ENCODE peak calls at places on chromosomes 12 and 14, in nine cellular contexts. A, D, S, O, N, B, P, F and C are unnamed samples.

GRCh38 chr12:48936379-48936979 is 11.2 kb upstream of the FKBP11 start:
- DNase-seq in A (peak), D (peak), S (peak), O (peak), N (peak), B (no peak), P (peak), F (peak), C (no peak)

GRCh38 chr12:104747330-104747729 is 210.8 kb downstream of the SLC41A2 start:
- DNase-seq in A (no peak), D (no peak), S (no peak), O (no peak), N (no peak), B (no peak), P (no peak), F (no peak), C (no peak)

GRCh38 chr12:64733857-64734256 is 25.3 kb downstream of the GNS start:
- DNase-seq in A (peak), D (peak), S (no peak), O (peak), N (no peak), B (peak), P (no peak), F (no peak), C (peak)

GRCh38 chr14:32657081-32657480 is 281.6 kb upstream of the NPAS3 start:
- DNase-seq in A (no peak), D (no peak), S (no peak), O (peak), N (peak), B (no peak), P (no peak), F (peak), C (no peak)

GRCh38 chr12:2163172-2163927 is 110.6 kb downstream of the CACNA1C start:
- DNase-seq in A (no peak), D (peak), S (peak), O (peak), N (no peak), B (no peak), P (no peak), F (peak), C (no peak)

GRCh38 chr12:119266963-119267362 is 67.6 kb upstream of the CCDC60 start:
- DNase-seq in A (no peak), D (no peak), S (no peak), O (no peak), N (no peak), B (no peak), P (no peak), F (no peak), C (no peak)

GRCh38 chr14:86072134-86072894 is 542.4 kb downstream of the FLRT2 start:
- DNase-seq in A (no peak), D (no peak), S (no peak), O (no peak), N (no peak), B (no peak), P (no peak), F (no peak), C (no peak)

GRCh38 chr12:68568878-68569569 is 41.7 kb upstream of the RAP1B start:
- DNase-seq in A (no peak), D (no peak), S (no peak), O (no peak), N (no peak), B (no peak), P (no peak), F (no peak), C (no peak)

GRCh38 chr12:121181181-121181580 is 28.7 kb upstream of the P2RX4 start:
- DNase-seq in A (no peak), D (no peak), S (no peak), O (no peak), N (no peak), B (no peak), P (no peak), F (peak), C (no peak)

GRCh38 chr12:19186722-19187661 is 57.5 kb downstream of the PLEKHA5 start:
- DNase-seq in A (peak), D (no peak), S (no peak), O (no peak), N (peak), B (no peak), P (no peak), F (peak), C (no peak)

GRCh38 chr12:111440631-111441030 is 34.9 kb downstream of the SH2B3 start:
- DNase-seq in A (no peak), D (no peak), S (no peak), O (no peak), N (no peak), B (no peak), P (no peak), F (no peak), C (no peak)
- H3K27ac ChIP-seq in A (no peak), D (peak), S (no peak), O (peak), N (no peak), B (peak), P (no peak), F (no peak), C (no peak)

GRCh38 chr14:68589447-68590232 is 203.2 kb downstream of the ZFP36L1 start:
- DNase-seq in A (no peak), D (peak), S (no peak), O (peak), N (no peak), B (no peak), P (no peak), F (peak), C (no peak)
- H3K27ac ChIP-seq in A (no peak), D (peak), S (peak), O (peak), N (no peak), B (no peak), P (no peak), F (peak), C (no peak)

GRCh38 chr12:106226884-106227640 is 20.8 kb downstream of the CKAP4 start:
- DNase-seq in A (peak), D (no peak), S (no peak), O (peak), N (peak), B (no peak), P (no peak), F (peak), C (no peak)

GRCh38 chr12:106229036-106229591 is 18.7 kb downstream of the CKAP4 start:
- DNase-seq in A (no peak), D (no peak), S (no peak), O (no peak), N (no peak), B (no peak), P (no peak), F (no peak), C (no peak)

GRCh38 chr12:106224392-106224706 is 23.5 kb downstream of the CKAP4 start:
- DNase-seq in A (no peak), D (no peak), S (no peak), O (no peak), N (no peak), B (no peak), P (no peak), F (no peak), C (no peak)

GRCh38 chr12:106227641-106228319 is 20.0 kb downstream of the CKAP4 start:
- DNase-seq in A (no peak), D (no peak), S (peak), O (peak), N (no peak), B (peak), P (peak), F (peak), C (no peak)

GRCh38 chr12:106228320-106228710 is 19.5 kb downstream of the CKAP4 start:
- DNase-seq in A (no peak), D (no peak), S (no peak), O (no peak), N (no peak), B (no peak), P (no peak), F (no peak), C (no peak)
- H3K27ac ChIP-seq in A (no peak), D (no peak), S (no peak), O (no peak), N (no peak), B (peak), P (no peak), F (no peak), C (no peak)

GRCh38 chr12:93061414-93062099 is 132.5 kb upstream of the EEA1 start:
- DNase-seq in A (no peak), D (peak), S (no peak), O (no peak), N (peak), B (no peak), P (no peak), F (no peak), C (no peak)

GRCh38 chr12:93060666-93061413 is 131.7 kb upstream of the EEA1 start:
- DNase-seq in A (no peak), D (no peak), S (no peak), O (no peak), N (peak), B (no peak), P (no peak), F (peak), C (no peak)

GRCh38 chr12:93060071-93060665 is 131.1 kb upstream of the EEA1 start:
- DNase-seq in A (no peak), D (no peak), S (no peak), O (no peak), N (no peak), B (no peak), P (no peak), F (no peak), C (no peak)

GRCh38 chr12:93059288-93059687 is 130.2 kb upstream of the EEA1 start:
- DNase-seq in A (no peak), D (no peak), S (no peak), O (no peak), N (no peak), B (no peak), P (no peak), F (no peak), C (no peak)

GRCh38 chr12:93062100-93062419 is 133.0 kb upstream of the EEA1 start:
- DNase-seq in A (no peak), D (no peak), S (no peak), O (no peak), N (no peak), B (no peak), P (no peak), F (no peak), C (no peak)
- H3K27ac ChIP-seq in A (no peak), D (peak), S (no peak), O (no peak), N (no peak), B (no peak), P (no peak), F (no peak), C (no peak)

GRCh38 chr14:22848391-22849164 is 12.2 kb downstream of the MMP14 start:
- DNase-seq in A (no peak), D (peak), S (peak), O (peak), N (peak), B (peak), P (no peak), F (peak), C (peak)
- H3K27ac ChIP-seq in A (no peak), D (peak), S (peak), O (peak), N (peak), B (peak), P (no peak), F (no peak), C (no peak)

GRCh38 chr14:21101802-21102413 is 1.0 kb downstream of the TMEM253 start:
- DNase-seq in A (no peak), D (no peak), S (no peak), O (no peak), N (peak), B (no peak), P (no peak), F (no peak), C (no peak)
- H3K27ac ChIP-seq in A (peak), D (no peak), S (no peak), O (no peak), N (no peak), B (peak), P (no peak), F (peak), C (no peak)

GRCh38 chr14:53881921-53882320 is 74.7 kb downstream of the BMP4 start:
- DNase-seq in A (no peak), D (no peak), S (no peak), O (no peak), N (no peak), B (no peak), P (no peak), F (no peak), C (no peak)

GRCh38 chr14:53881161-53881846 is 75.3 kb downstream of the BMP4 start:
- DNase-seq in A (no peak), D (no peak), S (no peak), O (no peak), N (no peak), B (no peak), P (no peak), F (peak), C (no peak)

GRCh38 chr14:53879747-53880146 is 76.9 kb downstream of the BMP4 start:
- DNase-seq in A (no peak), D (no peak), S (no peak), O (no peak), N (no peak), B (no peak), P (no peak), F (no peak), C (no peak)

GRCh38 chr14:53879022-53879686 is 77.5 kb downstream of the BMP4 start:
- DNase-seq in A (no peak), D (no peak), S (no peak), O (no peak), N (no peak), B (no peak), P (no peak), F (no peak), C (no peak)

GRCh38 chr14:53880761-53881160 is 75.9 kb downstream of the BMP4 start:
- DNase-seq in A (no peak), D (no peak), S (no peak), O (no peak), N (no peak), B (no peak), P (no peak), F (no peak), C (no peak)
- H3K27ac ChIP-seq in A (peak), D (peak), S (no peak), O (peak), N (no peak), B (no peak), P (no peak), F (no peak), C (no peak)

GRCh38 chr12:124641591-124641990 is 74.2 kb upstream of the NCOR2 start:
- DNase-seq in A (no peak), D (no peak), S (no peak), O (no peak), N (no peak), B (no peak), P (no peak), F (no peak), C (no peak)

GRCh38 chr12:124639407-124639806 is 72.0 kb upstream of the NCOR2 start:
- DNase-seq in A (no peak), D (no peak), S (no peak), O (no peak), N (no peak), B (no peak), P (no peak), F (no peak), C (no peak)

GRCh38 chr12:124637586-124637985 is 70.2 kb upstream of the NCOR2 start:
- DNase-seq in A (no peak), D (no peak), S (peak), O (peak), N (no peak), B (no peak), P (no peak), F (no peak), C (no peak)

GRCh38 chr12:124642105-124642504 is 74.7 kb upstream of the NCOR2 start:
- DNase-seq in A (no peak), D (no peak), S (no peak), O (no peak), N (no peak), B (no peak), P (no peak), F (no peak), C (no peak)

DNA sequence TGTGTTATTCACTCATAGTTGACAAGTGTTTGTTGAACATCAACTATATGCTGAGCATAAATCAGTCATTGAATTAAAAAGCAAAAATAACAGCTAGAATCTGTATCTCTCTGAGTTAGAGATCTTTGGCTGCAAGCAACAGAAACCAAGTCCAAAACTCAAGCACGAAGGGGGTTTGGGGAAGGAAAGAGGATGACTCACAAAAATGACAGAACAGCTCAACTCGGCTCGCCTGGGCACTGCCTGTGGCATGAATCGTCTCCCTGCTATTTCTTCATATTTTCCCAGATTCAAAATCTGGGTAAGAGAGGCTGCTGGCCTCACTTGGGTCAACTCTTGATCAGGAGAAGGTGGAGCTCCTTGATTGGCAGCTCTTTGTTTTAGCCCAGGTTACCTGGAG is 72.7 kb upstream of the NCOR2 start:
- DNase-seq in A (no peak), D (no peak), S (no peak), O (no peak), N (no peak), B (no peak), P (no peak), F (peak), C (no peak)
- H3K27ac ChIP-seq in A (no peak), D (no peak), S (no peak), O (no peak), N (no peak), B (peak), P (no peak), F (no peak), C (no peak)

DNA sequence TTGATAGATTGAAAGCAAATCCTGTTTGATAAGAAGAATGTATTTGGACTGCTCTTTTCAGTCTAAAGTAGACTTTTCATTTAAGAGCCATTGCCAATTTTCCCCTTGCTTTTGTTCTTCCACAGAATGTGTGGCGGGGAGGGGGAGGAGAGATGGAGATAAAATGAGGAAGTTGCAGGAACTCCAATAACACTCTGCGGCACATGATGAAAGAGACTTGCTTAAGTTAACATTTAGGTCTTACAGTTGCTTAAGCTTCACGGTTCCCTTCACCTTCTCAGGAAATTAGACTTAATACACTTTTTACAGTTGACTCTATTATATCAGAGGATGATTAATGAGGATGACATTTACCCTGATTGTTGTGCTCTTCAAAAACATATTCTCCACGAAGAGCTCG is 537.3 kb downstream of the TMTC2 start:
- DNase-seq in A (no peak), D (no peak), S (no peak), O (no peak), N (no peak), B (no peak), P (no peak), F (no peak), C (no peak)
- H3K27ac ChIP-seq in A (no peak), D (no peak), S (no peak), O (no peak), N (no peak), B (no peak), P (no peak), F (no peak), C (no peak)

GRCh38 chr14:74582910-74583581 is 29.0 kb downstream of the LTBP2 start:
- DNase-seq in A (no peak), D (peak), S (peak), O (peak), N (no peak), B (no peak), P (no peak), F (peak), C (no peak)
- H3K27ac ChIP-seq in A (peak), D (peak), S (peak), O (peak), N (no peak), B (peak), P (no peak), F (peak), C (no peak)